ENCODE peak calls at places on chromosomes 4 and X, in nine cellular contexts. J is left ventricle myocardium inferior; W is left lung; D is CD8-positive, alpha-beta memory T cell; T is heart right ventricle; H is CD8-positive, alpha-beta T cell; B is heart left ventricle; C is right lobe of liver; O is body of pancreas. X is an unnamed sample.

GRCh38 chrX:103730746-103731508 is 20.2 kb downstream of the TMEM31 start:
- DNase-seq in J (peak; percentile 15), W (no peak), D (no peak), T (no peak), H (no peak), B (no peak), C (no peak), O (no peak), X (no peak)

GRCh38 chr4:84366111-84366510 is 133.0 kb downstream of the NKX6-1 start:
- DNase-seq in J (no peak), W (no peak), D (no peak), T (no peak), H (no peak), B (no peak), C (no peak), O (no peak), X (no peak)

GRCh38 chrX:105126201-105126600 is 94.3 kb downstream of the TEX13A start:
- DNase-seq in J (no peak), W (no peak), D (no peak), T (no peak), H (no peak), B (no peak), C (no peak), O (no peak), X (no peak)

GRCh38 chrX:24646745-24647182 is 383 bp downstream of the PCYT1B start:
- DNase-seq in J (no peak), W (no peak), D (no peak), T (no peak), H (no peak), B (no peak), C (no peak), O (no peak), X (no peak)

GRCh38 chr4:128700659-128701350 is 108.7 kb upstream of the JADE1 start:
- DNase-seq in J (no peak), W (no peak), D (no peak), T (no peak), H (no peak), B (no peak), C (no peak), O (no peak), X (no peak)

GRCh38 chr4:17958185-17958584 is 63.4 kb downstream of the LCORL start:
- DNase-seq in J (no peak), W (no peak), D (no peak), T (no peak), H (no peak), B (no peak), C (no peak), O (no peak), X (no peak)

GRCh38 chrX:118977424-118977823 is 3.0 kb downstream of the LONRF3 start:
- DNase-seq in J (no peak), W (no peak), D (no peak), T (no peak), H (no peak), B (no peak), C (no peak), O (no peak), X (no peak)

GRCh38 chrX:152070186-152070585 is 68.2 kb downstream of the MAGEA10 start:
- DNase-seq in J (no peak), W (no peak), D (no peak), T (no peak), H (no peak), B (no peak), C (no peak), O (no peak), X (no peak)

GRCh38 chr4:98765771-98766170 is 107.4 kb upstream of the TSPAN5 start:
- DNase-seq in J (no peak), W (no peak), D (no peak), T (no peak), H (no peak), B (no peak), C (no peak), O (no peak), X (no peak)

GRCh38 chr4:55397024-55397520 is 1.3 kb downstream of the TMEM165 start:
- DNase-seq in J (no peak), W (no peak), D (no peak), T (no peak), H (no peak), B (no peak), C (no peak), O (no peak), X (no peak)

GRCh38 chr4:53991821-53992220 is 72.6 kb downstream of the CHIC2 start:
- DNase-seq in J (no peak), W (no peak), D (no peak), T (no peak), H (no peak), B (no peak), C (no peak), O (no peak), X (no peak)

GRCh38 chrX:24463077-24463476 is 2.0 kb upstream of the PDK3 start:
- DNase-seq in J (no peak), W (no peak), D (no peak), T (no peak), H (no peak), B (no peak), C (no peak), O (no peak), X (no peak)

GRCh38 chr4:3741217-3742011 is 24.8 kb upstream of the ADRA2C start:
- DNase-seq in J (no peak), W (peak; percentile 39), D (no peak), T (no peak), H (no peak), B (no peak), C (no peak), O (no peak), X (no peak)

GRCh38 chrX:38987135-38987780 is 186.0 kb downstream of the MID1IP1 start:
- DNase-seq in J (no peak), W (no peak), D (no peak), T (no peak), H (no peak), B (no peak), C (no peak), O (no peak), X (no peak)

GRCh38 chrX:103215768-103216085 is 819 bp downstream of the BEX4 start:
- DNase-seq in J (no peak), W (no peak), D (no peak), T (no peak), H (no peak), B (no peak), C (no peak), O (no peak), X (no peak)

GRCh38 chr4:153257151-153257620 is 52.9 kb downstream of the TRIM2 start:
- DNase-seq in J (no peak), W (no peak), D (no peak), T (no peak), H (no peak), B (no peak), C (no peak), O (no peak), X (peak; percentile 38)

GRCh38 chr4:64776820-64777219 is 367.6 kb upstream of the TECRL start:
- DNase-seq in J (no peak), W (no peak), D (no peak), T (no peak), H (no peak), B (no peak), C (no peak), O (no peak), X (no peak)

GRCh38 chrX:27890611-27891010 is 82.8 kb downstream of the MAGEB10 start:
- DNase-seq in J (no peak), W (no peak), D (no peak), T (no peak), H (no peak), B (no peak), C (no peak), O (no peak), X (no peak)

GRCh38 chrX:110989447-110989846 is 106.5 kb upstream of the PAK3 start:
- DNase-seq in J (no peak), W (no peak), D (no peak), T (no peak), H (no peak), B (no peak), C (no peak), O (no peak), X (no peak)

GRCh38 chrX:103157511-103158316 is 57.2 kb upstream of the BEX4 start:
- DNase-seq in J (no peak), W (no peak), D (no peak), T (no peak), H (no peak), B (no peak), C (no peak), O (peak; percentile 47), X (no peak)

GRCh38 chr4:26701786-26702227 is 117.9 kb downstream of the TBC1D19 start:
- DNase-seq in J (no peak), W (no peak), D (no peak), T (no peak), H (no peak), B (no peak), C (no peak), O (no peak), X (no peak)

GRCh38 chr4:26701095-26701494 is 117.2 kb downstream of the TBC1D19 start:
- DNase-seq in J (no peak), W (no peak), D (no peak), T (no peak), H (no peak), B (no peak), C (no peak), O (no peak), X (no peak)

GRCh38 chr4:26700110-26700509 is 116.2 kb downstream of the TBC1D19 start:
- DNase-seq in J (no peak), W (no peak), D (no peak), T (no peak), H (no peak), B (no peak), C (no peak), O (no peak), X (no peak)
- H3K9me3 ChIP-seq in J (peaks cover 10% of the 10 kb centered on the region), W (peaks cover 8% of the 10 kb centered on the region), D (no peaks in the 10 kb centered on the region), T (peaks cover 6% of the 10 kb centered on the region), H (no peaks in the 10 kb centered on the region), B (no peaks in the 10 kb centered on the region), C (no peaks in the 10 kb centered on the region), O (no peaks in the 10 kb centered on the region), X (no peaks in the 10 kb centered on the region)

GRCh38 chr4:105683038-105683437 is 25.5 kb downstream of the INTS12 start:
- DNase-seq in J (no peak), W (no peak), D (no peak), T (no peak), H (no peak), B (no peak), C (no peak), O (peak; percentile 94), X (no peak)

GRCh38 chr4:105686571-105686970 is 21.9 kb downstream of the INTS12 start:
- DNase-seq in J (no peak), W (no peak), D (no peak), T (no peak), H (no peak), B (no peak), C (no peak), O (no peak), X (no peak)
- H3K36me3 ChIP-seq in J (peaks cover 73% of the 10 kb centered on the region), W (peaks cover 74% of the 10 kb centered on the region), D (peaks cover 8% of the 10 kb centered on the region), T (peaks cover 100% of the 10 kb centered on the region), H (peaks cover 18% of the 10 kb centered on the region), B (peaks cover 19% of the 10 kb centered on the region), C (peaks cover 30% of the 10 kb centered on the region), O (no peaks in the 10 kb centered on the region), X (peaks cover 59% of the 10 kb centered on the region)

GRCh38 chr4:1043658-1044468 is 32.4 kb downstream of the FGFRL1 start:
- DNase-seq in J (peak; percentile 82), W (peak; percentile 94), D (no peak), T (peak; percentile 80), H (no peak), B (peak; percentile 89), C (peak; percentile 52), O (peak; percentile 62), X (no peak)
- H3K4me1 ChIP-seq in J (peaks cover 25% of the 10 kb centered on the region), W (peaks cover 31% of the 10 kb centered on the region), D (no peaks in the 10 kb centered on the region), T (peaks cover 8% of the 10 kb centered on the region), H (no peaks in the 10 kb centered on the region), B (no peaks in the 10 kb centered on the region), C (peaks cover 7% of the 10 kb centered on the region), O (peaks cover 48% of the 10 kb centered on the region), X (no peaks in the 10 kb centered on the region)

GRCh38 chrX:155953055-155953454 is 44.4 kb upstream of the IL9R start:
- DNase-seq in J (no peak), W (no peak), D (no peak), T (no peak), H (no peak), B (no peak), C (no peak), O (no peak), X (no peak)
- H3K9me3 ChIP-seq in J (no peaks in the 10 kb centered on the region), W (no peaks in the 10 kb centered on the region), D (no peaks in the 10 kb centered on the region), T (no peaks in the 10 kb centered on the region), H (no peaks in the 10 kb centered on the region), B (no peaks in the 10 kb centered on the region), C (no peaks in the 10 kb centered on the region), O (no peaks in the 10 kb centered on the region), X (no peaks in the 10 kb centered on the region)